ENCODE peak calls at places on chromosomes 1 and 21, in six cellular contexts. X is astrocyte of the spinal cord, C is thoracic aorta, W is endothelial cell, D is bronchial epithelial cell, Z is mammary epithelial cell. S is an unnamed sample.

GRCh38 chr1:82565146-82565545 is 764.4 kb downstream of the ADGRL2 start:
- DNase-seq in Z (peak), X (peak), D (peak), C (no peak), W (no peak), S (peak)

GRCh38 chr1:62280150-62280549 is 39.1 kb downstream of the KANK4 start:
- DNase-seq in Z (no peak), X (no peak), D (no peak), C (no peak), W (no peak), S (no peak)

GRCh38 chr1:151542710-151543129 is 2.6 kb downstream of the TUFT1 start:
- DNase-seq in X (peak), C (no peak), W (no peak), Z (peak), D (peak), S (no peak)

GRCh38 chr1:1079408-1080121 is 5.5 kb upstream of the RNF223 start:
- DNase-seq in W (peak), Z (peak), C (no peak), D (peak), X (peak), S (peak)

GRCh38 chr1:200378096-200378495 is 31.7 kb downstream of the ZNF281 start:
- DNase-seq in C (no peak), W (no peak), X (no peak), Z (no peak), D (no peak), S (no peak)

GRCh38 chr1:197145451-197146029 is 929 bp downstream of the ASPM start:
- DNase-seq in Z (no peak), C (no peak), X (peak), W (no peak), D (peak), S (no peak)

GRCh38 chr1:101410048-101410878 is 173.4 kb downstream of the S1PR1 start:
- DNase-seq in W (no peak), C (no peak), D (no peak), X (no peak), Z (no peak), S (no peak)

GRCh38 chr1:72936151-72936740 is 653.9 kb upstream of the NEGR1 start:
- DNase-seq in Z (no peak), W (no peak), D (no peak), X (peak), C (no peak), S (no peak)

GRCh38 chr1:13820456-13820855 is 120.5 kb downstream of the PRDM2 start:
- DNase-seq in W (no peak), Z (no peak), C (no peak), X (no peak), D (no peak), S (peak)

GRCh38 chr21:45335761-45336534 is 48.3 kb upstream of the POFUT2 start:
- DNase-seq in C (no peak), D (no peak), X (no peak), W (no peak), Z (no peak), S (no peak)

GRCh38 chr1:236128646-236129178 is 13.6 kb upstream of the GPR137B start:
- DNase-seq in D (peak), X (peak), W (no peak), C (no peak), Z (peak), S (no peak)

GRCh38 chr1:148373236-148373935 is 109.7 kb downstream of the PPIAL4G start:
- DNase-seq in Z (no peak), D (no peak), W (no peak), X (no peak), C (no peak), S (no peak)

GRCh38 chr1:159009704-159010361 is at the start of gene IFI16:
- DNase-seq in C (peak), X (peak), D (peak), Z (peak), W (no peak), S (no peak)

GRCh38 chr1:212609701-212610574 is 1.4 kb downstream of the ATF3 start:
- DNase-seq in C (no peak), X (no peak), D (no peak), Z (no peak), W (no peak), S (no peak)

GRCh38 chr1:32464716-32465540 is at the start of gene ZBTB8B:
- DNase-seq in C (no peak), Z (peak), D (peak), W (peak), X (peak), S (peak)

GRCh38 chr1:112114540-112114939 is 125.1 kb upstream of the KCND3 start:
- DNase-seq in Z (peak), C (no peak), X (no peak), W (no peak), D (peak), S (no peak)

GRCh38 chr1:171790318-171790717 is 8.9 kb downstream of the METTL13 start:
- DNase-seq in D (no peak), C (no peak), W (no peak), Z (no peak), X (no peak), S (no peak)

GRCh38 chr1:12140676-12141532 is 25.9 kb upstream of the TNFRSF1B start:
- DNase-seq in C (no peak), X (no peak), Z (no peak), W (no peak), D (no peak), S (no peak)

GRCh38 chr1:237042892-237043576 is 1.1 kb downstream of the RYR2 start:
- DNase-seq in C (no peak), X (no peak), Z (no peak), D (no peak), W (peak), S (no peak)

GRCh38 chr1:2921970-2922686 is 99.1 kb upstream of the ACTRT2 start:
- DNase-seq in W (no peak), C (no peak), X (no peak), D (no peak), Z (no peak), S (no peak)

GRCh38 chr1:115275216-115275615 is 62.8 kb downstream of the NGF start:
- DNase-seq in C (no peak), W (no peak), D (peak), X (peak), Z (no peak), S (no peak)

GRCh38 chr1:241715956-241716355 is 63.9 kb downstream of the WDR64 start:
- DNase-seq in X (no peak), D (no peak), C (no peak), Z (no peak), W (no peak), S (no peak)

GRCh38 chr1:2274231-2274967 is 46.3 kb downstream of the SKI start:
- DNase-seq in D (no peak), Z (no peak), X (no peak), C (no peak), W (no peak), S (no peak)

GRCh38 chr1:1597275-1597930 is 2.5 kb downstream of the FNDC10 start:
- DNase-seq in Z (no peak), W (no peak), C (no peak), D (no peak), X (no peak), S (no peak)

GRCh38 chr1:121586369-121587229 is 401.8 kb downstream of the SRGAP2C start:
- DNase-seq in X (no peak), W (peak), Z (no peak), C (no peak), D (peak), S (no peak)

GRCh38 chr1:22018583-22019559 is 17.4 kb downstream of the CELA3A start:
- DNase-seq in X (peak), D (peak), C (no peak), Z (peak), W (no peak), S (no peak)
- TF ChIP-seq CTCF in X (peak), D (peak), C (no peak), Z (peak), W (no peak), S (no peak)

DNA sequence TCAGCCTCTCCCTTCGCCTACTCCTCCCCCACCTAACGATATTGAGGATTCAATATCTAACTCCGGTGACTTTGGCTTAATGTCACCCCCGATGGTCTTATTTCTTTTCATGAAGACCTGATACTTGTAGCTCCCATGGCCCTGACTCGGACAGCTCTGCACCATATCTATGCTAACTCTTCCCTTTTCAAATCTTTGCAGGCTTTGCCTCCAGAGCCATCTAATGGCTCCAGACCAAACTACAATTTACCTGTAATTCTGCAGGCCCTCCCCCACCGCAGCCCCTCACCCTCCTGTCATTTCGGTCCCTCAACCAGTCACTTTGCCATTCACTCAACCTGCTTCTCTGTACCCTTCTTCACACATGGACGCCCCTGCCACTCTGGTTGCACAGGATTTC is 7.9 kb upstream of the GSTM5 start:
- DNase-seq in D (no peak), X (no peak), C (no peak), W (no peak), Z (no peak), S (no peak)
- TF ChIP-seq CTCF in D (no peak), X (no peak), C (no peak), W (no peak), Z (no peak), S (no peak)

GRCh38 chr1:39387452-39387851 is 104.0 kb upstream of the BMP8A start:
- DNase-seq in Z (peak), X (peak), C (no peak), D (peak), W (no peak), S (no peak)
- TF ChIP-seq CTCF in Z (peak), X (peak), C (no peak), D (peak), W (no peak), S (no peak)

DNA sequence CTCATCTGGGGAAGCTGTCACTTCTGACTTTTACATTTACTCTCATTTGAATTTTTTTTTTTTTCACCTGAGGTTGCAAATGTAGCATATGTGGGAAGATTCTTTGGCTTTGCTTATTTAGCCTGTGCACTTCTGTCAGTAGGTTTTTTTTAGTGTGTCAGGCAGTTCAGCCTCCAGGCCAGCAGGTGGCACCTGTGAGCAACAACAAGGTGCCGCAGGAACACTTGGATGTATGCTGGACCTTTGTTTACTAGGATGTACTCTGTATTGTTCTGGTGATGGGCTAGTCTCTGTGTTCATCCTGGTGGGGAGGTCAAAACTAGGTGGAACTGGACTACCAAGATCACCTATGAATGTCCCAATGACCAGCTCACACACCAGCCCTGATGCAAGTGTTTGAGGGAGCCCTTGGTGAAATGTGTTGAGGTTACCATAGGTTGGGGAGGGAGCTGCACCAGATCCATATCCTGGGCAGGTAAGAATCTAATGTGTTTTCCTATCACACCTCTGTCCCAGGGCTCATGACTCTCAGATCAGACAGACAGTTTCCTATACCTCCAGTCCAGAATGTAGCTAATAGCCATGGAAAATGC is 618.2 kb downstream of the BRINP3 start:
- DNase-seq in C (no peak), X (no peak), D (no peak), W (peak), Z (peak), S (no peak)
- TF ChIP-seq CTCF in C (no peak), X (peak), D (peak), W (peak), Z (peak), S (no peak)

GRCh38 chr21:37681711-37682110 is 234.5 kb downstream of the KCNJ6 start:
- DNase-seq in C (no peak), W (no peak), Z (no peak), D (no peak), X (no peak), S (no peak)
- TF ChIP-seq CTCF in C (no peak), W (no peak), Z (no peak), D (no peak), X (no peak), S (no peak)

GRCh38 chr1:227911376-227911775 is 36.4 kb downstream of the WNT9A start:
- DNase-seq in Z (no peak), C (no peak), W (no peak), X (no peak), D (no peak), S (no peak)

GRCh38 chr1:227910506-227910905 is 37.2 kb downstream of the WNT9A start:
- DNase-seq in X (no peak), C (no peak), D (no peak), Z (no peak), W (no peak), S (no peak)

GRCh38 chr1:227907439-227908015 is 40.2 kb downstream of the WNT9A start:
- DNase-seq in C (no peak), Z (no peak), W (no peak), X (no peak), D (no peak), S (no peak)

GRCh38 chr1:227908366-227908765 is 39.4 kb downstream of the WNT9A start:
- DNase-seq in X (no peak), D (no peak), C (no peak), Z (no peak), W (no peak), S (no peak)

DNA sequence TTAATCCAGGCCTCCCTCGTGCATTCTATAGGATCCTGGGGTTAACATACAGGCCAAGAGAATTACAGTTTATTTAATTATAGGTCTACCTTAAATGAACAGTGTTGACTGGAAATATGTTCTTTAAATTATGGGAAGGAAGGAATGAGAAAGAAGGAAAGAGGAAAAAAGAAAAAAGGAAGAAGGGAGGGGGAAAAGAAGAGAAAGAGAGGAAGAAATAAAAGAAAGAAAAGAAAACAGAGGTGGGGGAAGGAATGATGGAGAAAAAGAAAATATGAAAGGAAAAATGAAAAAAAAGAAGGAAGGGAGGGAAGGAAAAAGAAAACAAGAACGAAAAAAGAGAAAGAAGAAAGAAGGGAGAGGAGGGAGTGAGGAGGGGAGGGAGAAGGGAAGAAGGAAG is 38.5 kb downstream of the WNT9A start:
- DNase-seq in X (no peak), Z (no peak), C (no peak), W (no peak), D (no peak), S (no peak)
- TF ChIP-seq CTCF in X (no peak), Z (no peak), C (no peak), W (no peak), D (no peak), S (no peak)

GRCh38 chr1:59595774-59596173 is 219.0 kb upstream of the HOOK1 start:
- DNase-seq in C (no peak), X (peak), D (peak), Z (peak), W (no peak), S (no peak)
- TF ChIP-seq CTCF in C (no peak), X (no peak), D (no peak), Z (no peak), W (no peak), S (no peak)

DNA sequence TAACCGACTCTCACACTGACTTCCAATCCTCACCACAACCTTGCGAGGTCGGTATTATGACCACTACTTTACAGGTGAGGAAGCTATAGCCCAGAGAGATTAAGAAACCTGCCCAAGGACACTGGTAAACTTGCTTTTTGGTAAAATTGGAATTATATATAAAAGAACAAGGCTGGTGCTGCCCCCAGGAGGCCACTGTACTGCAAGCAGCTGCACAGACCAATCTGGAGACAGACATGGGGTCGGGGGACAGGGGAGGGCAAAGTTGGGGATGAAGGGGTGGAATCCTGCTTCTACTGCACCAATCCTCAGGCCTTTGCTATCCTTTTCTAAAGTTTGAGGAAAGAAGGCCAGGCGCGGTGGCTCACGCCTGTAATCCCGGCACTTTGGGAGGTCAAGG is 280.8 kb downstream of the SPATA17 start:
- DNase-seq in D (no peak), W (no peak), Z (no peak), X (no peak), C (no peak), S (no peak)
- TF ChIP-seq CTCF in D (no peak), W (no peak), Z (peak), X (peak), C (no peak), S (no peak)

DNA sequence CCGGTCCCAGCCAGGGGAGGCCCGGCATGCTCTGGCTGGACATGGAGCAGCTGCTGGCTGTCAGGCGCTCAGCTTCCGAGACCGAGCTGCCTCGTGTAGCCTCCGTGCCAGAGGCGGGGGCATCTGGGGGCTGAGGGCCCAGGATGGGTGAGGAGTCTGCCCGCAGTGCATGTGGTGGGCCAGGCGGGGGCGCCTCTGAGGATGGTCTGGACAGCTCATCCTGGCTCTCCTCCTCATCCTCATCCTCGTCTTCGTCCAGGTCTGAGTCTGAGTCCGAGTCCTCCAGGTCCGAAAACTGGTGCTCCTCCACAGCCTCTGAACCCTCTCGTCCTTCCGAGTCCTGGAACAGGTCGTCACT is 28.9 kb upstream of the EDN2 start:
- DNase-seq in W (peak), D (no peak), C (no peak), Z (no peak), X (no peak), S (no peak)
- TF ChIP-seq CTCF in W (peak), D (peak), C (no peak), Z (peak), X (peak), S (no peak)